ENCODE peak calls at places on chromosomes 6 and 20, in five cellular contexts. One of them, this sample, is unnamed.

GRCh38 chr6:164379786-164380185 is 929.6 kb downstream of the C6orf118 start:
- DNase-seq in body of pancreas: no peak
- DNase-seq in left lung: no peak
- DNase-seq in left ventricle myocardium inferior: no peak
- DNase-seq in GM06990: no peak
- DNase-seq in this sample: no peak

GRCh38 chr20:3137492-3137891 is 22.2 kb downstream of the FASTKD5 start:
- DNase-seq in left ventricle myocardium inferior: no peak
- DNase-seq in GM06990: no peak
- DNase-seq in left lung: no peak
- DNase-seq in body of pancreas: no peak
- DNase-seq in this sample: no peak

GRCh38 chr6:126657556-126658129 is 317.7 kb downstream of the CENPW start:
- DNase-seq in GM06990: no peak
- DNase-seq in body of pancreas: peak; percentile 14
- DNase-seq in left ventricle myocardium inferior: no peak
- DNase-seq in left lung: no peak
- DNase-seq in this sample: no peak

GRCh38 chr6:110232456-110232855 is 52.2 kb downstream of the CDC40 start:
- DNase-seq in GM06990: no peak
- DNase-seq in body of pancreas: no peak
- DNase-seq in left ventricle myocardium inferior: no peak
- DNase-seq in left lung: no peak
- DNase-seq in this sample: peak; percentile 52

GRCh38 chr20:6007094-6007528 is 46.7 kb downstream of the LRRN4 start:
- DNase-seq in body of pancreas: no peak
- DNase-seq in GM06990: no peak
- DNase-seq in left ventricle myocardium inferior: no peak
- DNase-seq in left lung: no peak
- DNase-seq in this sample: no peak

GRCh38 chr6:74867286-74867685 is 338.6 kb downstream of the COL12A1 start:
- DNase-seq in left lung: no peak
- DNase-seq in body of pancreas: no peak
- DNase-seq in left ventricle myocardium inferior: no peak
- DNase-seq in GM06990: no peak
- DNase-seq in this sample: no peak

GRCh38 chr6:25630508-25631229 is 21.3 kb upstream of the SCGN start:
- DNase-seq in body of pancreas: no peak
- DNase-seq in left ventricle myocardium inferior: no peak
- DNase-seq in GM06990: no peak
- DNase-seq in left lung: no peak
- DNase-seq in this sample: no peak

GRCh38 chr20:49179368-49180277 is 8.5 kb downstream of the STAU1 start:
- DNase-seq in left ventricle myocardium inferior: no peak
- DNase-seq in GM06990: no peak
- DNase-seq in left lung: no peak
- DNase-seq in body of pancreas: no peak
- DNase-seq in this sample: no peak

GRCh38 chr20:4006640-4007039 is 8.7 kb downstream of the RNF24 start:
- DNase-seq in GM06990: no peak
- DNase-seq in body of pancreas: peak; percentile 82
- DNase-seq in left lung: no peak
- DNase-seq in left ventricle myocardium inferior: peak; percentile 71
- DNase-seq in this sample: no peak

DNA sequence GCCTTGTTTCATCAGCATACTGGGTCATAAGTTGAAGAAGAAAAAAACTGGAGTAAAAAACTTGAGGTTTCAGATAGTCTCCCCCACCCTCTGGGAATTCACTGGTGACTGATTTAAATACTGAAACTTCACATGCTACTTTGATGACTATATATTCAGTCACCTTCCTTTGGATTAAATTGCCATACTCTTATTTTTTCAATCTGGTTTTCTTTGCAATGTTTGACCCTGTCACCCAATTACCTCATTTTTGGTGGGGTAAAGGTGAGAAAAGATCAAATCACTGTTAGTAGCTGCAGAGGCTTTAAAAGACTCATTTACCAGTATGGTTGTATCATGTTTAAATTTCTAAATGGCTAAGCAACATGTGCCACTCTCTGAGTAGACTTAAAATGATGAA is 862.7 kb upstream of the FLRT3 start:
- DNase-seq in body of pancreas: no peak
- DNase-seq in GM06990: peak; percentile 76
- DNase-seq in left lung: no peak
- DNase-seq in left ventricle myocardium inferior: no peak
- DNase-seq in this sample: no peak
- H3K4me3 ChIP-seq in body of pancreas: no peak overlapping the region
- H3K4me3 ChIP-seq in GM06990: no peak overlapping the region
- H3K4me3 ChIP-seq in left lung: no peak overlapping the region
- H3K4me3 ChIP-seq in left ventricle myocardium inferior: no peak overlapping the region
- H3K4me3 ChIP-seq in this sample: no peak overlapping the region

DNA sequence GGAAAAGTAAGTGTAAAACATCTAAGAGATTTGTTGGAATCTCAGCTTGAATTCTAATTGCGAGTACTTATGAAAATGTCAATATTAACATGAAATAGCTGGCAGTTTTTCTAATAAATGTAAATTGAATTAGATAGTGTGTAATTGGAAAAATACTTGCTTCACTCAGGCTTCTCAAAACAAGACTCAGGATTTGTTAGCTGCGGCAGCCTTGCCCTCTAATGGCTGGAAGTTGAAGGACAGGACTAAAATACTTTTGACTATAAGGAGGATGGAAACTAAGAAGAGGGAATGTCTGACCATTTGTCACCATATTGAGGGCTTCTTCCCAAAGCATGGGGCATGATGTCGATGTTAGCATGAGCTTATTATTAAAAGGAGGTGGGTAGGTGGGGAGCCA is 227.0 kb downstream of the UST start:
- DNase-seq in left lung: no peak
- DNase-seq in GM06990: no peak
- DNase-seq in left ventricle myocardium inferior: no peak
- DNase-seq in body of pancreas: no peak
- DNase-seq in this sample: no peak
- TF ChIP-seq CTCF in left lung: no peak
- TF ChIP-seq CTCF in GM06990: no peak
- TF ChIP-seq CTCF in left ventricle myocardium inferior: peak; percentile 56
- TF ChIP-seq CTCF in body of pancreas: peak; percentile 21
- TF ChIP-seq CTCF in this sample: peak; percentile 73

GRCh38 chr6:128516514-128516898 is 3.9 kb downstream of the PTPRK start:
- DNase-seq in left lung: no peak
- DNase-seq in left ventricle myocardium inferior: no peak
- DNase-seq in GM06990: no peak
- DNase-seq in body of pancreas: no peak
- DNase-seq in this sample: no peak
- H3K4me3 ChIP-seq in left lung: no peak overlapping the region
- H3K4me3 ChIP-seq in left ventricle myocardium inferior: peak overlapping the region; percentile 31
- H3K4me3 ChIP-seq in GM06990: no peak overlapping the region
- H3K4me3 ChIP-seq in body of pancreas: no peak overlapping the region
- H3K4me3 ChIP-seq in this sample: no peak overlapping the region

GRCh38 chr20:33882481-33882880 is 71.3 kb downstream of the CHMP4B start:
- DNase-seq in left ventricle myocardium inferior: no peak
- DNase-seq in left lung: no peak
- DNase-seq in GM06990: no peak
- DNase-seq in body of pancreas: no peak
- DNase-seq in this sample: no peak

GRCh38 chr20:33884633-33885032 is 73.5 kb downstream of the CHMP4B start:
- DNase-seq in body of pancreas: no peak
- DNase-seq in GM06990: no peak
- DNase-seq in left ventricle myocardium inferior: no peak
- DNase-seq in left lung: no peak
- DNase-seq in this sample: no peak

GRCh38 chr20:33882018-33882417 is 70.9 kb downstream of the CHMP4B start:
- DNase-seq in left ventricle myocardium inferior: no peak
- DNase-seq in body of pancreas: no peak
- DNase-seq in left lung: no peak
- DNase-seq in GM06990: peak; percentile 46
- DNase-seq in this sample: no peak

GRCh38 chr20:33880396-33880795 is 69.2 kb downstream of the CHMP4B start:
- DNase-seq in GM06990: no peak
- DNase-seq in body of pancreas: no peak
- DNase-seq in left ventricle myocardium inferior: no peak
- DNase-seq in left lung: no peak
- DNase-seq in this sample: no peak

DNA sequence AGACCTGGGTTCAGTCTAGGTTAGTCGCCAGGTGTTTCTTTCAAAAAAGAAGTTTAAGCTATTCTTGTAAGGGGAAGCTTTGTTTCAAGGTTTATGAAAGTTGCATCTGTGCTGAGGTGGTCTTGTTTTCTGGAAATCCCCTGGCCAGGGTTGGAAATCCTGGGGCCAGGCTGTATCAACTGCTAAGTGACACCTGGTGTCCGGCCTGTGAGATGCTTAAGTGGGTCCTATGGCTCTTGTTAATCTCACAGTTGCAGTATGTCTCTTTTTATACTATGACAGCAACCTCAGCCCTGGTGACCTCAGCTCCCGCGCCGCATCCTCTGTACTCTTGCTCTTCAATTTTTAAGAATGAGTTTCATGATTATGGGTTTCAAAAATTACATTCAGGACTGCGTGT is 72.0 kb downstream of the CHMP4B start:
- DNase-seq in GM06990: peak; percentile 80
- DNase-seq in left ventricle myocardium inferior: no peak
- DNase-seq in body of pancreas: no peak
- DNase-seq in left lung: no peak
- DNase-seq in this sample: no peak
- TF ChIP-seq CTCF in GM06990: peak; percentile 45
- TF ChIP-seq CTCF in left ventricle myocardium inferior: no peak
- TF ChIP-seq CTCF in body of pancreas: no peak
- TF ChIP-seq CTCF in left lung: no peak
- TF ChIP-seq CTCF in this sample: no peak

GRCh38 chr6:114169763-114170162 is 173.1 kb downstream of the HS3ST5 start:
- DNase-seq in body of pancreas: no peak
- DNase-seq in left lung: no peak
- DNase-seq in GM06990: no peak
- DNase-seq in left ventricle myocardium inferior: no peak
- DNase-seq in this sample: no peak
- H3K4me3 ChIP-seq in body of pancreas: no peak overlapping the region
- H3K4me3 ChIP-seq in left lung: no peak overlapping the region
- H3K4me3 ChIP-seq in GM06990: no peak overlapping the region
- H3K4me3 ChIP-seq in left ventricle myocardium inferior: no peak overlapping the region
- H3K4me3 ChIP-seq in this sample: no peak overlapping the region